ENCODE peak calls at places on chromosome 2, in five cellular contexts. U is neuronal stem cell, E is H1, X is mesenchymal stem cell, F is trophoblast cell. Z is an unnamed sample.

GRCh38 chr2:12737226-12738111 is 20.7 kb downstream of the TRIB2 start:
- DNase-seq in U (no peak), E (no peak), X (no peak), F (no peak), Z (no peak)

GRCh38 chr2:2000018-2000733 is 255.9 kb upstream of the PXDN start:
- DNase-seq in U (no peak), E (no peak), X (no peak), F (no peak), Z (no peak)

GRCh38 chr2:8303322-8303832 is 378.5 kb upstream of the ID2 start:
- DNase-seq in U (no peak), E (no peak), X (peak; percentile 15), F (no peak), Z (peak; percentile 22)

GRCh38 chr2:109435066-109435690 is 178.6 kb downstream of the SEPTIN10 start:
- DNase-seq in U (no peak), E (no peak), X (no peak), F (no peak), Z (no peak)

GRCh38 chr2:234291765-234292204 is 205.1 kb downstream of the ARL4C start:
- DNase-seq in U (no peak), E (no peak), X (peak; percentile 79), F (no peak), Z (no peak)

GRCh38 chr2:235709124-235709813 is 215.4 kb downstream of the AGAP1 start:
- DNase-seq in U (no peak), E (no peak), X (peak; percentile 47), F (peak; percentile 87), Z (no peak)

GRCh38 chr2:241018051-241018891 is 19.9 kb downstream of the SNED1 start:
- DNase-seq in U (no peak), E (no peak), X (no peak), F (no peak), Z (peak; percentile 23)

GRCh38 chr2:190840572-190841172 is 39.9 kb upstream of the GLS start:
- DNase-seq in U (no peak), E (no peak), X (no peak), F (no peak), Z (no peak)

GRCh38 chr2:226358688-226359087 is 440.9 kb downstream of the IRS1 start:
- DNase-seq in U (no peak), E (no peak), X (no peak), F (no peak), Z (no peak)

GRCh38 chr2:185978634-185979405 is 240.2 kb downstream of the FSIP2 start:
- DNase-seq in U (no peak), E (no peak), X (peak; percentile 80), F (no peak), Z (no peak)

GRCh38 chr2:223027442-223027841 is 24.5 kb upstream of the KCNE4 start:
- DNase-seq in U (no peak), E (no peak), X (no peak), F (no peak), Z (no peak)

GRCh38 chr2:156901373-156902031 is 356.0 kb upstream of the GALNT5 start:
- DNase-seq in U (no peak), E (no peak), X (no peak), F (peak; percentile 88), Z (no peak)

GRCh38 chr2:168180483-168180882 is 66.9 kb downstream of the STK39 start:
- DNase-seq in U (no peak), E (no peak), X (no peak), F (no peak), Z (no peak)

GRCh38 chr2:37319754-37320609 is 4.7 kb downstream of the PRKD3 start:
- DNase-seq in U (no peak), E (no peak), X (no peak), F (no peak), Z (no peak)

GRCh38 chr2:111659361-111660281 is 224.4 kb downstream of the ANAPC1 start:
- DNase-seq in U (no peak), E (peak; percentile 34), X (peak; percentile 71), F (peak; percentile 75), Z (peak; percentile 73)

GRCh38 chr2:3377279-3377611 is 373 bp downstream of the EIPR1 start:
- DNase-seq in U (no peak), E (no peak), X (peak; percentile 60), F (no peak), Z (no peak)

GRCh38 chr2:27671235-27671634 is 7.5 kb downstream of the SLC4A1AP start:
- DNase-seq in U (no peak), E (no peak), X (no peak), F (no peak), Z (no peak)

GRCh38 chr2:152573168-152573567 is 144.1 kb downstream of the PRPF40A start:
- DNase-seq in U (no peak), E (no peak), X (peak; percentile 94), F (peak; percentile 83), Z (no peak)

GRCh38 chr2:9944330-9944758 is 7.1 kb upstream of the GRHL1 start:
- DNase-seq in U (no peak), E (no peak), X (no peak), F (peak; percentile 33), Z (no peak)

GRCh38 chr2:44135771-44136170 is 32.9 kb upstream of the PPM1B start:
- DNase-seq in U (no peak), E (no peak), X (peak; percentile 33), F (no peak), Z (no peak)

GRCh38 chr2:175918935-175919334 is 83.1 kb downstream of the LNPK start:
- DNase-seq in U (no peak), E (no peak), X (no peak), F (no peak), Z (no peak)

GRCh38 chr2:35298493-35298892 is 1057.1 kb upstream of the CRIM1 start:
- DNase-seq in U (no peak), E (no peak), X (peak; percentile 1), F (no peak), Z (no peak)

GRCh38 chr2:223969856-223970255 is 12.6 kb downstream of the MRPL44 start:
- DNase-seq in U (no peak), E (no peak), X (peak; percentile 54), F (peak; percentile 63), Z (no peak)

GRCh38 chr2:80302465-80303005 is 2.0 kb downstream of the LRRTM1 start:
- DNase-seq in U (no peak), E (no peak), X (no peak), F (no peak), Z (peak; percentile 39)

GRCh38 chr2:240558229-240558885 is 569 bp upstream of the ANKMY1 start:
- DNase-seq in U (no peak), E (no peak), X (no peak), F (no peak), Z (peak; percentile 5)

GRCh38 chr2:205678743-205679142 is 3.6 kb upstream of the NRP2 start:
- DNase-seq in U (no peak), E (no peak), X (no peak), F (peak; percentile 68), Z (no peak)

GRCh38 chr2:29518988-29519925 is 402.1 kb downstream of the ALK start:
- DNase-seq in U (no peak), E (no peak), X (peak; percentile 38), F (no peak), Z (no peak)

GRCh38 chr2:176584333-176584732 is 315.1 kb downstream of the MTX2 start:
- DNase-seq in U (no peak), E (no peak), X (peak; percentile 43), F (no peak), Z (no peak)

GRCh38 chr2:172806426-172807008 is 70.9 kb downstream of the RAPGEF4 start:
- DNase-seq in U (peak; percentile 17), E (no peak), X (peak; percentile 61), F (peak; percentile 15), Z (no peak)

DNA sequence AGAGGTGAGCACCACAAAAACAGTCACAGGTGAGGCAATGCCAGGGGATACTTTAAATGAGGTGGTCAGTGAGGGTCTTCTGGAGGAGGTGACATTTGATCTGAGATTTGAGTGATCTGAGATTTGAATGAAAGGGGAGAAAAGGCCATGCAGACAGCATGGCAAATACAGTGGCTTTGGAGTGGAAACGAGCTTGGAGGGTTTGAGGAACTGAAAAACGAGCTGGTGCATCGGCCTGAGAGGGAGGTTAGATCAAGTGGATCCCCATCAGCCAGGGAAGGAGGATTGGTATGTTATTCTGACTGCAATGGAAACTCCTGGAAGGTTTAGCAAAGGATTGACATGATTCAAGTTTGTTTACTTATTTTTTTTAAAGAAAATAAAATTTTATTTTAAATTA is 245.1 kb downstream of the KCNS3 start:
- DNase-seq in U (no peak), E (no peak), X (no peak), F (no peak), Z (no peak)
- H2BK12ac ChIP-seq in U (no peak overlapping the region), E (no peak overlapping the region), X (no peak overlapping the region), F (no peak overlapping the region), Z (no peak overlapping the region)

GRCh38 chr2:127735537-127736399 is 34.5 kb downstream of the SFT2D3 start:
- DNase-seq in U (no peak), E (no peak), X (no peak), F (no peak), Z (no peak)
- H3K4me2 ChIP-seq in U (no peak overlapping the region), E (no peak overlapping the region), X (peak overlapping the region; percentile 63), F (no peak overlapping the region), Z (no peak overlapping the region)

DNA sequence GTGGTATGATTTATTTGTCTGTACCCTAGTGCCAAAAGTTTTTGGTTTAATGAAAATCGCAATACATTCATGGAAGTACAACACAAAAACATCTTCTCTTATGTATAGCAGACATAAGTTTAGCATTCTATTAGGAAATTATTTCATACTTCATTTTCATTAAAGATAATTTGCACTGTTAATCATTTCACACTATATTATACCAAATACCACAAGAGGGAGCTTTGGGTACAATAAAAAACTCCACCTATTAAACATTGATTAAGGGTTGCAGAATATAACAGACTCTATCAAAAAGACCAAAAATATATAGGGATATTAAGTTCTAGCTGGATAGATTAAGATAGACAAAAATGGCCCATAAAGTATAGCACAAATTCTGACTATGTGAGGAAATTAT is 79.0 kb downstream of the SLC66A3 start:
- DNase-seq in U (no peak), E (no peak), X (peak; percentile 44), F (no peak), Z (no peak)
- H3K9ac ChIP-seq in U (no peak overlapping the region), E (no peak overlapping the region), X (no peak overlapping the region), F (no peak overlapping the region), Z (no peak overlapping the region)

GRCh38 chr2:54508521-54508920 is 52.4 kb downstream of the SPTBN1 start:
- DNase-seq in U (no peak), E (no peak), X (no peak), F (no peak), Z (no peak)

GRCh38 chr2:54503192-54503591 is 47.1 kb downstream of the SPTBN1 start:
- DNase-seq in U (peak; percentile 45), E (no peak), X (no peak), F (no peak), Z (peak; percentile 75)

GRCh38 chr2:54503828-54504227 is 47.7 kb downstream of the SPTBN1 start:
- DNase-seq in U (no peak), E (no peak), X (no peak), F (no peak), Z (no peak)

GRCh38 chr2:54502731-54503130 is 46.6 kb downstream of the SPTBN1 start:
- DNase-seq in U (no peak), E (no peak), X (no peak), F (no peak), Z (no peak)

GRCh38 chr2:54504866-54505265 is 48.7 kb downstream of the SPTBN1 start:
- DNase-seq in U (no peak), E (no peak), X (peak; percentile 26), F (no peak), Z (no peak)
- H2BK12ac ChIP-seq in U (no peak overlapping the region), E (no peak overlapping the region), X (no peak overlapping the region), F (no peak overlapping the region), Z (no peak overlapping the region)

GRCh38 chr2:105761931-105762515 is 17.3 kb downstream of the NCK2 start:
- DNase-seq in U (peak; percentile 66), E (peak; percentile 56), X (peak; percentile 38), F (no peak), Z (peak; percentile 84)
- H3K4me2 ChIP-seq in U (no peak overlapping the region), E (peak overlapping the region; percentile 18), X (peak overlapping the region; percentile 49), F (no peak overlapping the region), Z (peak overlapping the region; percentile 21)

GRCh38 chr2:217901400-217901799 is 101.4 kb downstream of the TNS1 start:
- DNase-seq in U (no peak), E (no peak), X (no peak), F (no peak), Z (no peak)
- H3K9ac ChIP-seq in U (no peak overlapping the region), E (no peak overlapping the region), X (peak overlapping the region; percentile 19), F (no peak overlapping the region), Z (no peak overlapping the region)

Z was measured in H9.